ENCODE peak calls at places on chromosome 2, in five cellular contexts. One of them, this sample, is unnamed.

GRCh38 chr2:217947341-217948316 is 55.2 kb downstream of the TNS1 start:
- DNase-seq in ELF-1: peak
- DNase-seq in DMS 273 treated with DMSO at 0.1 percent for 48 hours: no peak
- DNase-seq in pancreas: no peak
- DNase-seq in brain microvascular endothelial cell: no peak
- DNase-seq in this sample: no peak

GRCh38 chr2:43225788-43226557 is 433 bp downstream of the ZFP36L2 start:
- DNase-seq in ELF-1: no peak
- DNase-seq in DMS 273 treated with DMSO at 0.1 percent for 48 hours: no peak
- DNase-seq in pancreas: peak
- DNase-seq in brain microvascular endothelial cell: peak
- DNase-seq in this sample: no peak

GRCh38 chr2:164722604-164723338 is 101.5 kb upstream of the GRB14 start:
- DNase-seq in ELF-1: no peak
- DNase-seq in DMS 273 treated with DMSO at 0.1 percent for 48 hours: no peak
- DNase-seq in pancreas: no peak
- DNase-seq in brain microvascular endothelial cell: no peak
- DNase-seq in this sample: no peak

GRCh38 chr2:240252872-240253511 is 112.5 kb upstream of the OTOS start:
- DNase-seq in ELF-1: no peak
- DNase-seq in DMS 273 treated with DMSO at 0.1 percent for 48 hours: no peak
- DNase-seq in pancreas: peak
- DNase-seq in brain microvascular endothelial cell: no peak
- DNase-seq in this sample: no peak

GRCh38 chr2:154577390-154577789 is 121.1 kb upstream of the KCNJ3 start:
- DNase-seq in ELF-1: no peak
- DNase-seq in DMS 273 treated with DMSO at 0.1 percent for 48 hours: no peak
- DNase-seq in pancreas: no peak
- DNase-seq in brain microvascular endothelial cell: no peak
- DNase-seq in this sample: no peak

GRCh38 chr2:132703396-132703795 is 33.4 kb upstream of the LYPD1 start:
- DNase-seq in ELF-1: no peak
- DNase-seq in DMS 273 treated with DMSO at 0.1 percent for 48 hours: no peak
- DNase-seq in pancreas: no peak
- DNase-seq in brain microvascular endothelial cell: peak
- DNase-seq in this sample: no peak

GRCh38 chr2:122136071-122136470 is 380.6 kb downstream of the TSN start:
- DNase-seq in ELF-1: peak
- DNase-seq in DMS 273 treated with DMSO at 0.1 percent for 48 hours: peak
- DNase-seq in pancreas: no peak
- DNase-seq in brain microvascular endothelial cell: no peak
- DNase-seq in this sample: no peak

GRCh38 chr2:16666453-16666801 is 793 bp upstream of the CYRIA start:
- DNase-seq in ELF-1: no peak
- DNase-seq in DMS 273 treated with DMSO at 0.1 percent for 48 hours: no peak
- DNase-seq in pancreas: no peak
- DNase-seq in brain microvascular endothelial cell: peak
- DNase-seq in this sample: peak

GRCh38 chr2:88342749-88343148 is 109.7 kb downstream of the FOXI3 start:
- DNase-seq in ELF-1: no peak
- DNase-seq in DMS 273 treated with DMSO at 0.1 percent for 48 hours: no peak
- DNase-seq in pancreas: no peak
- DNase-seq in brain microvascular endothelial cell: no peak
- DNase-seq in this sample: no peak

GRCh38 chr2:165837122-165837521 is 43.1 kb upstream of the GALNT3 start:
- DNase-seq in ELF-1: peak
- DNase-seq in DMS 273 treated with DMSO at 0.1 percent for 48 hours: no peak
- DNase-seq in pancreas: no peak
- DNase-seq in brain microvascular endothelial cell: peak
- DNase-seq in this sample: no peak

GRCh38 chr2:191228861-191229260 is 16.3 kb upstream of the MYO1B start:
- DNase-seq in ELF-1: no peak
- DNase-seq in DMS 273 treated with DMSO at 0.1 percent for 48 hours: peak
- DNase-seq in pancreas: no peak
- DNase-seq in brain microvascular endothelial cell: no peak
- DNase-seq in this sample: no peak

This sample was measured in astrocyte of the cerebellum.